ENCODE peak calls at places on chromosome 22, in nine cellular contexts. A, O, R, V, W, C, T, F and K are unnamed samples.

GRCh38 chr22:27726726-27727449 is 74.7 kb downstream of the MN1 start:
- DNase-seq in F (no peak), A (peak), O (peak), C (no peak), W (peak), V (peak), R (peak), T (no peak), K (peak)

GRCh38 chr22:45125198-45125597 is 38.5 kb upstream of the NUP50 start:
- DNase-seq in R (peak), T (no peak), A (no peak), O (no peak), W (no peak), C (no peak), F (no peak), V (peak), K (peak)

GRCh38 chr22:41180926-41181325 is 24.2 kb upstream of the L3MBTL2 start:
- DNase-seq in W (no peak), A (no peak), F (no peak), T (no peak), R (no peak), C (no peak), V (no peak), O (no peak), K (no peak)

GRCh38 chr22:46934746-46935491 is 172.5 kb downstream of the TBC1D22A start:
- DNase-seq in W (peak), R (peak), V (peak), O (no peak), C (no peak), A (no peak), F (no peak), T (no peak), K (peak)

GRCh38 chr22:45240810-45241631 is at the start of gene KIAA0930:
- DNase-seq in O (peak), F (peak), W (peak), C (peak), V (peak), T (peak), R (peak), A (peak), K (peak)

GRCh38 chr22:44191036-44191454 is 10.3 kb downstream of the PARVG start:
- DNase-seq in R (no peak), O (peak), F (no peak), A (no peak), V (peak), C (no peak), T (peak), W (no peak), K (no peak)

GRCh38 chr22:31661851-31662667 is at the start of gene PISD:
- DNase-seq in V (peak), F (peak), T (peak), C (peak), A (peak), O (peak), W (peak), R (peak), K (peak)

GRCh38 chr22:36282078-36282831 is 29.3 kb downstream of the APOL1 start:
- DNase-seq in F (no peak), O (no peak), W (no peak), T (no peak), A (no peak), C (no peak), R (no peak), V (no peak), K (no peak)

GRCh38 chr22:42962295-42963230 is 52.4 kb downstream of the PACSIN2 start:
- DNase-seq in T (no peak), R (peak), V (peak), F (no peak), A (no peak), W (no peak), C (no peak), O (peak), K (no peak)

DNA sequence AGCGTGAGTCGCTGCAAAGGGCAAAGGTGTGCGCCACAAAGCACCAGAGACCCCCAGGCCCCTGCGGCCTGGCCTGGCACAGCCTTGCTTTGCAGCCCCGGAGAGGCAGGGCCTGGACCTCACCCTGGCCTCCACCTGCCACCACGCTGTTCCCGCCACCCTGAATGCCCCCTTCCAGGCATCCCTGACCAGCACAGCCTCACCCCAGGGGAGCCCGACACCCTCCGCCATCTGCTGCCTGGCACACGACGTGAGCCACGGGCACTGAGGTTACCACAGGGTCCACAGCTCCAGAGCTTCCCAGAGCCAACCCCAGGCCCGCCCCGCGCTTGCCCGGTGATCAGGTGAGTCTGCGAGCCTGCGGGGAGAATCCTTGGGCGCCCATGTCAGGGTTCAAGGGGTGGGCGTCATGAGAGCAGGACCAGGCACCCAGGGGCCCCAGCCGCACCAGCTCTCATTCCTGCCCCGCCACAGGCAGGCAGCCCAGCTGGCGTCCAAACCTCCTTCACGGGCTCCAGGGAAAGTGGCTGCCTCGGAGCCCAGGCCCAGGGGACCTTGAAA is 171.3 kb downstream of the BRD1 start:
- DNase-seq in A (no peak), O (peak), T (no peak), F (no peak), V (no peak), R (no peak), W (no peak), C (no peak), K (no peak)
- H3K4me3 ChIP-seq in A (peak), O (no peak), T (peak), F (peak), V (no peak), R (no peak), W (no peak), C (no peak), K (no peak)

DNA sequence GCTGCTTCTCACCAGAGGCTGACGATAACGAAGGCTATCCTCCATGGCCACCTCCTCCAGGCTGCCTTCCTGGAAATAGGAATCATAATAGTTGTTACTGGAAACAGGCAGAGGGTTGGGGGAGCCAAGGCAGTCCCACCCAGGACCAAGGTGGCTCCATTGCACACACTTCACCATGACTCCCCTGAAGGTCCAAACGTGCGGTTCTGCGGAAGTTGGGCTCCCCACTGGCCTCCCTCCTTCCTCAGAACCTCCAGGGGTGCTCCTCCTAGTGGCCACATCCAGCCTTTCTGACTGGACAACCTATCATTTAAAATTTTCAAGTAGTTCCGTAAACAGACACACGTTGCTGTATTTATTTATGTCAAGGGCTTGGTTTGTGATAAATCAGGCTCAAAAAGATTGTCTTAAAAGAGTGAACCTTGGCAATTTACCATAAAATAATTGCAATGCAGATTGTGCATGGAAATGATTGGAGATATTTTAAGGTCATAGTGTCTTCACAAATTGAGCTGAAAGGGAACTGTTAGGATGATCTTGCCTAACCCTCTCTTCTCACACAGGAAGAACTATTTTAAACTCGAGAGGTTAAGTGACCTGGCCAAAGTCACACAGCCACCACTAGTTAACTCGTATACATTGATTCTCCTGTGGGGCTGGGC is 1.4 kb upstream of the TCN2 start:
- DNase-seq in W (peak), R (peak), T (no peak), V (peak), A (peak), C (peak), F (peak), O (no peak), K (peak)
- TF ChIP-seq CTCF in W (peak), R (peak), T (no peak), V (peak), A (no peak), C (peak), F (peak), O (peak), K (peak)

GRCh38 chr22:38081636-38081940 is 2.4 kb downstream of the SLC16A8 start:
- DNase-seq in A (no peak), T (no peak), W (no peak), V (no peak), O (no peak), C (no peak), F (no peak), R (no peak), K (no peak)

GRCh38 chr22:38083931-38084631 is at the start of gene SLC16A8:
- DNase-seq in A (no peak), V (no peak), F (no peak), O (peak), W (no peak), C (no peak), T (no peak), R (no peak), K (no peak)

GRCh38 chr22:38085056-38085455 is 1.1 kb upstream of the SLC16A8 start:
- DNase-seq in F (no peak), C (no peak), A (no peak), T (no peak), R (no peak), W (no peak), V (no peak), O (peak), K (no peak)

GRCh38 chr22:38081941-38082828 is 1.8 kb downstream of the SLC16A8 start:
- DNase-seq in F (no peak), W (no peak), C (no peak), V (no peak), R (no peak), T (no peak), A (no peak), O (peak), K (no peak)

GRCh38 chr22:38082986-38083710 is 836 bp downstream of the SLC16A8 start:
- DNase-seq in R (no peak), C (no peak), A (no peak), F (no peak), V (no peak), W (no peak), O (peak), T (no peak), K (no peak)
- H3K4me3 ChIP-seq in R (no peak), C (no peak), A (no peak), F (no peak), V (no peak), W (no peak), O (no peak), T (no peak), K (no peak)

DNA sequence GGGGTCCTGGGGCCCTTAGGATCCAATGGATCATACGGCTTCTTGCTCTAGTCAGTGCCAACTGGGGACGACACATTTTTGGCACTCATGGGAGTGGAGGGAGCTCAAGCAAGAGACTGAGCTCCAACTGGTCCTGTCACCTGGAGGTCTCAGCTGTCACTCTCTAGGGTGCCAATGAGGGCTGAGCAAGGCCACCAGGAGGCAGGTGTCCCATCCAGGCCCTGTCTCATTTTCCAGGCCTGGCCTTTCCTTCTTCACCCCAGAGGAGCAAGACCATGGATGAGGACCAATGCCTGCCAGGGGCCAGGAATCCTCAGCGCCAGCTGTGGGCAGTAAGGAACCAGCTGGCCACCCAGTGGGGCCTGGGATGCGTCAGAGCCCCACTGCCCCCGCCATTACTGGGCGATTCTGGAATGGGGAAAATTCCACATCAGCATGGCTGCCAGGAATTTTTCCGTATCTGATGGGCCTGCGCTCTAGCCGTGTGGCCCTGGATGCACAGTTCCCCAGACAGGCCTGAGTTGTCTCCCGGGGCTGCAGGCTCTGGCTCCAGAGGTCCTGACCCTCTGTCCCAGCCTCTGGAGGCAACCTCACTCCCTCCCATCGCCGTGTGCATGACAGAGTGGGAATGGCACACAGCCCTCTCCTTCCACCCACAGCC is 676 bp upstream of the GAL3ST1 start:
- DNase-seq in C (peak), R (peak), F (no peak), O (no peak), T (no peak), W (no peak), V (peak), A (peak), K (no peak)
- TF ChIP-seq CTCF in C (no peak), R (peak), F (no peak), O (no peak), T (no peak), W (no peak), V (no peak), A (no peak), K (no peak)

GRCh38 chr22:50315289-50316113 is 8.1 kb upstream of the PLXNB2 start:
- DNase-seq in W (no peak), O (peak), F (peak), A (no peak), T (no peak), V (no peak), C (peak), R (no peak), K (no peak)

GRCh38 chr22:50313021-50313420 is 5.6 kb upstream of the PLXNB2 start:
- DNase-seq in O (peak), W (no peak), T (no peak), V (no peak), R (no peak), A (peak), F (no peak), C (no peak), K (no peak)

GRCh38 chr22:50314081-50314454 is 6.6 kb upstream of the PLXNB2 start:
- DNase-seq in T (no peak), F (no peak), W (no peak), R (no peak), V (no peak), A (no peak), O (peak), C (peak), K (no peak)

GRCh38 chr22:50313600-50313999 is 6.2 kb upstream of the PLXNB2 start:
- DNase-seq in F (peak), W (no peak), R (no peak), V (no peak), C (peak), T (no peak), A (no peak), O (peak), K (no peak)

GRCh38 chr22:50314455-50315288 is 7.2 kb upstream of the PLXNB2 start:
- DNase-seq in V (no peak), O (peak), A (no peak), R (no peak), C (peak), F (peak), T (no peak), W (peak), K (no peak)
- H3K4me3 ChIP-seq in V (no peak), O (no peak), A (no peak), R (no peak), C (no peak), F (peak), T (no peak), W (no peak), K (no peak)

GRCh38 chr22:19940536-19941364 is 822 bp upstream of the COMT start:
- DNase-seq in T (no peak), R (no peak), C (peak), F (no peak), A (peak), V (no peak), W (no peak), O (peak), K (no peak)

GRCh38 chr22:19941365-19942070 is at the start of the genes COMT and TXNRD2:
- DNase-seq in A (peak), C (peak), V (peak), R (peak), W (peak), O (peak), T (peak), F (peak), K (peak)

GRCh38 chr22:19942886-19943664 is 1.5 kb upstream of the TXNRD2 start:
- DNase-seq in R (peak), O (peak), W (peak), T (no peak), V (peak), A (peak), F (peak), C (no peak), K (peak)

GRCh38 chr22:19942071-19942885 is 660 bp upstream of the TXNRD2 start:
- DNase-seq in A (no peak), V (peak), O (peak), F (peak), C (peak), R (peak), T (no peak), W (peak), K (peak)

GRCh38 chr22:19943665-19944026 is 2.0 kb upstream of the TXNRD2 start:
- DNase-seq in W (peak), A (no peak), C (peak), F (peak), O (peak), T (no peak), V (peak), R (peak), K (peak)
- TF ChIP-seq CTCF in W (no peak), A (no peak), C (peak), F (no peak), O (no peak), T (no peak), V (peak), R (no peak), K (peak)